ENCODE peak calls at places on chromosome 22, in ten cellular contexts. C is foreskin fibroblast, R is PC-3, D is omental fat pad, P is dorsolateral prefrontal cortex, J is choroid plexus epithelial cell, K is HFFc6, W is mammary epithelial cell, Q is stomach, N is fibroblast of mammary gland. O is an unnamed sample.

GRCh38 chr22:41382098-41382578 is 396 bp downstream of the TEF start:
- DNase-seq in C (peak), R (peak), D (no peak), P (peak), J (peak), K (no peak), W (peak), Q (peak), N (peak), O (peak)

GRCh38 chr22:20749453-20749852 is 24.5 kb upstream of the SERPIND1 start:
- DNase-seq in C (no peak), R (no peak), D (no peak), P (peak), J (no peak), K (no peak), W (no peak), Q (no peak), N (no peak), O (no peak)

GRCh38 chr22:43018615-43019014 is 3.7 kb upstream of the PACSIN2 start:
- DNase-seq in C (no peak), R (no peak), D (no peak), P (peak), J (no peak), K (no peak), W (no peak), Q (no peak), N (no peak), O (no peak)

GRCh38 chr22:19448739-19449421 is 1.4 kb upstream of the C22orf39 start:
- DNase-seq in C (no peak), R (no peak), D (no peak), P (no peak), J (no peak), K (no peak), W (no peak), Q (no peak), N (no peak), O (peak)

GRCh38 chr22:19035474-19036228 is 86.6 kb downstream of the DGCR2 start:
- DNase-seq in C (no peak), R (no peak), D (no peak), P (no peak), J (peak), K (no peak), W (no peak), Q (peak), N (no peak), O (no peak)

GRCh38 chr22:26394787-26395186 is 34.3 kb upstream of the ASPHD2 start:
- DNase-seq in C (no peak), R (no peak), D (no peak), P (no peak), J (no peak), K (no peak), W (no peak), Q (no peak), N (no peak), O (no peak)

GRCh38 chr22:27983361-27983791 is 64.3 kb upstream of the PITPNB start:
- DNase-seq in C (no peak), R (no peak), D (no peak), P (no peak), J (no peak), K (no peak), W (no peak), Q (peak), N (no peak), O (no peak)

GRCh38 chr22:19984201-19984753 is 32.3 kb downstream of the ARVCF start:
- DNase-seq in C (peak), R (peak), D (no peak), P (no peak), J (peak), K (peak), W (peak), Q (no peak), N (peak), O (peak)

GRCh38 chr22:23613193-23613973 is 18.7 kb downstream of the DRICH1 start:
- DNase-seq in C (peak), R (no peak), D (no peak), P (no peak), J (peak), K (no peak), W (no peak), Q (no peak), N (peak), O (no peak)

GRCh38 chr22:36911887-36912661 is 1.4 kb upstream of the CSF2RB start:
- DNase-seq in C (no peak), R (no peak), D (no peak), P (no peak), J (no peak), K (peak), W (no peak), Q (no peak), N (no peak), O (no peak)

GRCh38 chr22:25206998-25207397 is 7.3 kb downstream of the CRYBB3 start:
- DNase-seq in C (no peak), R (no peak), D (no peak), P (no peak), J (no peak), K (no peak), W (no peak), Q (no peak), N (no peak), O (no peak)

GRCh38 chr22:44341431-44342346 is 28.9 kb upstream of the SHISAL1 start:
- DNase-seq in C (peak), R (no peak), D (no peak), P (no peak), J (peak), K (no peak), W (no peak), Q (peak), N (no peak), O (no peak)

DNA sequence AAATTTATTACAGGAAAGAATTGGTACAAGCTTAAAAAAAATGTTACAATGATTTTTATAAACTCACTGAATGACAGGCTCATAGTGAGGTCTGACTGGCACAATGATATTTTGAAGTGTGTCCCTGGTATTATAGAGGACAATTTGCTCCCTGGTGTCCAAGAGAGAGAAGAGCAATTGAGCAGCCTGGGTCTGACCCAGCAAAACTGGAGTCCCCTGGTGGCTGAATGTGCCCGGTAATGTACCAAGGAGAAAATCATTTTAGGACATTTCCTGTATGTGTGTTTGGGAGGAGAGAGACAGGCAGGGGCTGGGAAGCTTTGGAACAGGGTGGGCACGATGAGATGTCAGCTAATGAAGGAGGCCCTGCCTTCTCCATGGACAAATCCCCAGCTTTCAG is 125.3 kb downstream of the APOL5 start:
- DNase-seq in C (peak), R (peak), D (no peak), P (peak), J (peak), K (peak), W (peak), Q (no peak), N (peak), O (peak)
- TF ChIP-seq CTCF in C (peak), R (peak), D (no peak), P (peak), J (peak), K (peak), W (peak), Q (peak), N (peak), O (no peak)

GRCh38 chr22:48050836-48051235 is 1288.4 kb downstream of the TBC1D22A start:
- DNase-seq in C (no peak), R (no peak), D (no peak), P (no peak), J (no peak), K (no peak), W (no peak), Q (no peak), N (no peak), O (no peak)
- TF ChIP-seq CTCF in C (no peak), R (no peak), D (no peak), P (no peak), J (no peak), K (no peak), W (no peak), Q (no peak), N (no peak), O (no peak)

DNA sequence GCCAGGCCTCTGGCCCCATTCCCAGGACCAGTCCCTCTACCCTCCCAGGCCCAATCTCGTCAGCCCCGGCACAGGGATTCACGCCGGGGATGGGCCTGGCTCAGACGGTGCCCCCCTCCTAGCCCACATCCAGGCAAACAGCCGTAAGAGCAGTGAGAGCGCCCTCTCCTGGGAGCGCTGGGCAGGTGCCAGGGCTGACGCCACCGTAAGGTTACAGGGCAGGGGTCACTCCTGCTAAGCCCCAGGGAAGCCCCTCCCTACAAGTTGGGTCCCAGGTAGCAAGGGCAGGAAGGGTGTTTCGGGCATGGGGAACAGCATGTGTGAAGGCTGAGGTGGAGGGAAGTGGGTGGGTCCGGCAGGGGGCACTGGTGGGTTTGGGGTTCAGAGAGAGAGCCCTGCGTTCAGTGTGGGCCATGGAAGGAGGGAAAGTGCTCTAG is 19.2 kb upstream of the PPARA start:
- DNase-seq in C (no peak), R (no peak), D (no peak), P (no peak), J (no peak), K (no peak), W (no peak), Q (no peak), N (no peak), O (no peak)
- TF ChIP-seq CTCF in C (peak), R (peak), D (no peak), P (no peak), J (peak), K (peak), W (no peak), Q (no peak), N (peak), O (no peak)

GRCh38 chr22:46931414-46931813 is 169.0 kb downstream of the TBC1D22A start:
- DNase-seq in C (peak), R (peak), D (no peak), P (no peak), J (peak), K (peak), W (peak), Q (no peak), N (peak), O (no peak)
- TF ChIP-seq CTCF in C (peak), R (peak), D (no peak), P (no peak), J (peak), K (peak), W (peak), Q (no peak), N (peak), O (no peak)

DNA sequence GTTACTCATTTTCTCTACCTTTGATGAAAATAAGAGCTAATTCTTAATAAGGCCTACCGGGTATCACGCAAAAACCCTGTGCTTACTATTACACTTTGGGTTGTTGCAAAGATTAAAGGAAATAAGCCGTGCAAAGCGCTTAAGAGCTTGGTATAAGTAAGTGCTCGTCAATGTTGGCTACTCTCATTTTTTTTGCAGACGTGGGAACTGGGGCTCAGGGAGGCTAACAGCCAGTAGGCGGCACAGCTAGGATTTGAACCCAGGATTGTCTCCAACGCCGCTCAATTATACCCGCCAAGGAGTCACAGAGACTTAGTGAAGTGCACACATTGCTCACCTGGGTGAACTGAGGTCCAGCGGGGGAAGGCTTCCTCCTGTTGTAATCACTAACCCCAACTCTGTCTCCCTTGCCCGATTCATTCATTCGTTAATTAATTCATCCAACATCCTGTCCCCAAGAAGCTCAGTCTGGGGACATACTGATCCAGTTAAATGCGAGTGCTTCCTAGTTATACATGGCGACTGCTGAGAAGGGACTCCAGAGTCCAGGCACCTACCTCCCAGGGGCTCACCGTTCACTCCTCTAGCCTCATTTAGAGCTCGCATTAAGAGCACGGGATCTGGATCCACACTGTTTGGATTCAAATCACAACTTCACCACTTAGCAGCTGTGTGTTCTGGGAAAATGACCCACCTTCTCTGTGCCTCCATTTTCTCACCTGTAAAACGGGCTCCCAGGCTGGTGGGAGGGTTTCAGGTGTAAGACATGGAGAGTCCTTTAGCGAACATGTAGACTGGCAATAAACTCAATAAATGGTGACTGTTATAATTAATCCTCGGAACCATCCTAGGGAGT is 869 bp upstream of the MTFP1 start:
- DNase-seq in C (peak), R (no peak), D (no peak), P (no peak), J (no peak), K (peak), W (peak), Q (no peak), N (peak), O (peak)
- TF ChIP-seq CTCF in C (no peak), R (no peak), D (no peak), P (no peak), J (peak), K (peak), W (no peak), Q (no peak), N (peak), O (no peak)

GRCh38 chr22:49823289-49824045 is 4.2 kb downstream of the BRD1 start:
- DNase-seq in C (no peak), R (no peak), D (no peak), P (no peak), J (no peak), K (no peak), W (no peak), Q (no peak), N (no peak), O (no peak)

GRCh38 chr22:49824936-49825335 is 2.7 kb downstream of the BRD1 start:
- DNase-seq in C (no peak), R (no peak), D (no peak), P (no peak), J (no peak), K (no peak), W (no peak), Q (no peak), N (no peak), O (no peak)

GRCh38 chr22:49824185-49824925 is 3.3 kb downstream of the BRD1 start:
- DNase-seq in C (no peak), R (no peak), D (no peak), P (no peak), J (no peak), K (no peak), W (peak), Q (no peak), N (no peak), O (no peak)

GRCh38 chr22:49817359-49817758 is 10.3 kb downstream of the BRD1 start:
- DNase-seq in C (no peak), R (no peak), D (no peak), P (no peak), J (no peak), K (no peak), W (no peak), Q (no peak), N (no peak), O (no peak)

GRCh38 chr22:49820984-49821383 is 6.7 kb downstream of the BRD1 start:
- DNase-seq in C (no peak), R (no peak), D (no peak), P (no peak), J (peak), K (no peak), W (no peak), Q (no peak), N (peak), O (no peak)
- TF ChIP-seq CTCF in C (no peak), R (no peak), D (no peak), P (no peak), J (peak), K (no peak), W (no peak), Q (no peak), N (peak), O (no peak)

GRCh38 chr22:39308614-39309363 is 10.6 kb downstream of the RPL3 start:
- DNase-seq in C (peak), R (peak), D (peak), P (no peak), J (peak), K (peak), W (peak), Q (peak), N (peak), O (no peak)

GRCh38 chr22:39309364-39309861 is 10.0 kb downstream of the RPL3 start:
- DNase-seq in C (peak), R (no peak), D (no peak), P (no peak), J (no peak), K (peak), W (peak), Q (no peak), N (no peak), O (no peak)

GRCh38 chr22:39303892-39304671 is 15.3 kb downstream of the RPL3 start:
- DNase-seq in C (no peak), R (no peak), D (no peak), P (no peak), J (no peak), K (no peak), W (no peak), Q (no peak), N (no peak), O (no peak)

GRCh38 chr22:39303358-39303757 is 16.1 kb downstream of the RPL3 start:
- DNase-seq in C (no peak), R (no peak), D (no peak), P (no peak), J (no peak), K (no peak), W (no peak), Q (no peak), N (no peak), O (no peak)

DNA sequence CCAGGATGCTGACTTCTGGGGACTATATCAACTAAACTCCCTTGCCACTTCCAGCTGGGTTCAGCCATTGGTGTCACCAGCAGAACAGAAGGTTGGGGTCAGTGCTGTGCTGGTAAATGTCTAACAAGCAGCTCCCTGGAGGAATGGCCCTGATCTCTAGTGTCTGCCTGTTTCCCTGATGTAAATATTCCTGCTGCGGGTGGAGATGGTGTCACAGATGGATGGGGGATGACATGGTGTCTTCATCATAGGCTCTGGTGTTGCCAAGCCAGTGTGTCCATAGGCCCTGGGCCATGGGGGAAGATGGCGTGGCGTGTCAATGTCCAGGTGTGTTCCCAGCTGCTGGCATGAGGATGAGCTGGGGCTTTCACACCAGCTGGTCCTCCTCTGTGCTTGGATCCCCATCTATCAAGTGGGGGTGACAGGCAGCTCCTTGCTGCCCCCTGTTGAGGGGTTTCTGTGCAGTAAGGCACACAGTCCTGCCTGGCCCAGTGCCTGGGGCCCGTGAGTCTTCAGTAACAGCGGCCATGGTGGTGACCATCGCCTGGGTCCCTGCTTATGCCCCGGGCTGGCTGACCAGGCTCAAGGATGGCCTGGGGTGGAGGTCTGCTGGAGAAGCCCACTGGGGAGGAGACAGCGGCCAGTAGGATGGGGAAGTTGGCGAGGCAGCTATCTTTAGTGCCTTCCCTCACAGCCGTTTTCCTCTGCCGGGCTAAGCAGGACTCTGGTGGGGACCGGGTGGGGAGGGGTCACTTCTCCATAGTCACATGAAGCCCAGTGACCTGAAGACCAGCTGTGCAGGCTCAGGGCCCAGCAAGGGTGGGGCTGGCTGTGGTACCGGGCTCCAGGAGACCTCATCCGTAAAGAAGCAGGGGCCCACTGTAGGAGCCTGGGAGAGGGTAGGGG is 12.7 kb downstream of the RPL3 start:
- DNase-seq in C (peak), R (peak), D (no peak), P (no peak), J (no peak), K (peak), W (no peak), Q (peak), N (no peak), O (peak)
- TF ChIP-seq CTCF in C (peak), R (peak), D (no peak), P (peak), J (peak), K (peak), W (peak), Q (no peak), N (peak), O (peak)

GRCh38 chr22:38260760-38261477 is 11.9 kb downstream of the TMEM184B start:
- DNase-seq in C (peak), R (no peak), D (no peak), P (no peak), J (no peak), K (no peak), W (no peak), Q (no peak), N (peak), O (no peak)
- TF ChIP-seq CTCF in C (no peak), R (no peak), D (no peak), P (peak), J (peak), K (peak), W (no peak), Q (no peak), N (peak), O (no peak)

GRCh38 chr22:31995046-31995445 is 48.0 kb upstream of the SLC5A1 start:
- DNase-seq in C (no peak), R (peak), D (no peak), P (no peak), J (peak), K (no peak), W (no peak), Q (no peak), N (no peak), O (no peak)
- TF ChIP-seq CTCF in C (no peak), R (peak), D (no peak), P (no peak), J (peak), K (peak), W (peak), Q (no peak), N (peak), O (peak)

O was measured in activated CD8-positive, alpha-beta T cell treated with anti-CD3 and anti-CD28 coated beads for 36 hours.